ENCODE peak calls at places on chromosomes 2 and 18, in nine cellular contexts. I is body of pancreas, P is neural progenitor cell, L is upper lobe of right lung, Y is MM.1S, A is GM12878, R is Peyer's patch, B is foreskin keratinocyte, J is tibial artery. V is an unnamed sample.

GRCh38 chr2:19733951-19734425 is 167.8 kb downstream of the TTC32 start:
- DNase-seq in J (no peak), Y (no peak), I (no peak), R (no peak), P (no peak), L (no peak), B (no peak), A (no peak), V (no peak)

GRCh38 chr2:200847939-200848338 is 16.5 kb downstream of the CLK1 start:
- DNase-seq in J (no peak), I (no peak), A (no peak), R (no peak), L (no peak), Y (no peak), B (no peak), P (no peak), V (no peak)

GRCh38 chr2:219496781-219497494 is 1.8 kb upstream of the GMPPA start:
- DNase-seq in B (peak; percentile 24), R (peak; percentile 50), P (peak; percentile 48), L (no peak), J (peak; percentile 40), Y (no peak), I (peak; percentile 13), A (no peak), V (no peak)

GRCh38 chr2:240463866-240464481 is 28.5 kb downstream of the GPC1 start:
- DNase-seq in R (peak; percentile 34), L (no peak), B (no peak), I (peak; percentile 1), A (no peak), P (no peak), Y (no peak), J (no peak), V (peak; percentile 2)

GRCh38 chr2:17617508-17617907 is 77.0 kb downstream of the VSNL1 start:
- DNase-seq in B (no peak), A (no peak), L (no peak), I (no peak), P (no peak), J (no peak), Y (no peak), R (no peak), V (no peak)

GRCh38 chr2:71303849-71304248 is 27.7 kb upstream of the ZNF638 start:
- DNase-seq in Y (no peak), I (no peak), J (no peak), L (no peak), P (no peak), A (no peak), B (peak; percentile 95), R (no peak), V (no peak)

GRCh38 chr18:48983793-48984437 is 33.1 kb upstream of the SMAD7 start:
- DNase-seq in L (no peak), B (no peak), Y (no peak), P (no peak), R (no peak), J (no peak), I (no peak), A (no peak), V (no peak)

GRCh38 chr2:150482667-150483260 is 4.7 kb downstream of the RND3 start:
- DNase-seq in L (no peak), P (no peak), B (peak; percentile 68), R (no peak), A (no peak), Y (no peak), I (no peak), J (no peak), V (no peak)

GRCh38 chr2:172473167-172473566 is 45.8 kb downstream of the ITGA6 start:
- DNase-seq in P (no peak), I (no peak), B (no peak), J (no peak), A (no peak), R (no peak), Y (no peak), L (no peak), V (no peak)

GRCh38 chr18:24142376-24142775 is 3.5 kb downstream of the CABYR start:
- DNase-seq in J (no peak), R (no peak), Y (no peak), L (no peak), P (no peak), B (no peak), I (no peak), A (no peak), V (no peak)

GRCh38 chr2:29323961-29324360 is 208.7 kb downstream of the CLIP4 start:
- DNase-seq in P (no peak), I (no peak), L (no peak), J (no peak), Y (no peak), B (no peak), A (no peak), R (no peak), V (no peak)

GRCh38 chr2:80185091-80185490 is 119.5 kb downstream of the LRRTM1 start:
- DNase-seq in Y (no peak), P (no peak), I (no peak), B (no peak), A (no peak), R (no peak), L (no peak), J (no peak), V (no peak)

GRCh38 chr2:127154396-127154795 is 47.4 kb upstream of the BIN1 start:
- DNase-seq in A (no peak), R (no peak), P (no peak), J (no peak), Y (no peak), B (no peak), I (no peak), L (no peak), V (no peak)

GRCh38 chr18:58140366-58141325 is 96.6 kb downstream of the NEDD4L start:
- DNase-seq in B (no peak), Y (no peak), R (no peak), J (no peak), A (no peak), P (no peak), I (peak; percentile 30), L (no peak), V (no peak)

GRCh38 chr18:58135806-58136331 is 91.8 kb downstream of the NEDD4L start:
- DNase-seq in Y (peak; percentile 68), A (peak; percentile 45), I (peak; percentile 65), R (peak; percentile 81), P (peak; percentile 80), J (peak; percentile 31), L (no peak), B (peak; percentile 47), V (peak; percentile 68)

GRCh38 chr18:58136865-58137264 is 92.8 kb downstream of the NEDD4L start:
- DNase-seq in J (no peak), B (no peak), P (no peak), I (no peak), R (no peak), Y (no peak), L (no peak), A (no peak), V (no peak)

GRCh38 chr18:58143391-58143790 is 99.4 kb downstream of the NEDD4L start:
- DNase-seq in I (no peak), J (no peak), B (no peak), P (no peak), A (no peak), Y (no peak), L (no peak), R (no peak), V (peak; percentile 67)

GRCh38 chr18:58139627-58140026 is 95.6 kb downstream of the NEDD4L start:
- DNase-seq in I (no peak), J (no peak), Y (no peak), P (no peak), B (no peak), R (no peak), L (no peak), A (no peak), V (no peak)
- TF ChIP-seq CTCF in I (no peak), J (no peak), Y (no peak), P (no peak), B (no peak), R (no peak), L (no peak), A (no peak), V (no peak)

DNA sequence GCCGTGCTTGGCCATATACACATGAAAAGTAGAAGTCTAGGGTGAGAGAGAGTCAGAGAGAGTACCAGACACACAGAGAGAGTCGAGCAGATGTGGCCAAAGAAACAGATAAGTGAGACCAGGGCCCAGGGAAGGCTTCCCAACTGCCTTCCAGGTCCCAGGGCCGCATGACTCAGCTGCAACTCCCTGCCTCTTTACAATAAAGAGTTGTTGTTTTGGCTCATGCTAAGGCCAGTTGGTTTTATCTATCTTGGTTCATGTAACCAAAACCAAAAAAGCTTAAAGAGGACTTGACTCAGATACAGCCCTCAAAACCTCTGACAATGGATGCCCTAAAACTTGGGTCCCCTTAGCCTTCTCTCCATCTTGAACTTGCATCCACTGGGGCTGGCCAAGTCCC is 36.9 kb downstream of the REEP1 start:
- DNase-seq in I (no peak), R (no peak), J (no peak), Y (no peak), B (no peak), L (peak; percentile 11), A (no peak), P (no peak), V (no peak)
- H3K4me1 ChIP-seq in I (peaks cover 8% of the 10 kb centered on the region), R (no peaks in the 10 kb centered on the region), J (no peaks in the 10 kb centered on the region), Y (no peaks in the 10 kb centered on the region), B (no peaks in the 10 kb centered on the region), L (peaks cover 14% of the 10 kb centered on the region), A (no peaks in the 10 kb centered on the region), P (peaks cover 23% of the 10 kb centered on the region), V (peaks cover 16% of the 10 kb centered on the region)

GRCh38 chr2:206396216-206396615 is 47.1 kb upstream of the ADAM23 start:
- DNase-seq in P (no peak), L (no peak), Y (no peak), J (no peak), I (no peak), B (no peak), R (no peak), A (no peak), V (no peak)

GRCh38 chr2:206389164-206389563 is 54.2 kb upstream of the ADAM23 start:
- DNase-seq in P (no peak), J (no peak), L (no peak), I (no peak), Y (no peak), R (no peak), A (no peak), B (no peak), V (no peak)

GRCh38 chr2:206390181-206390580 is 53.2 kb upstream of the ADAM23 start:
- DNase-seq in Y (no peak), A (no peak), R (no peak), L (no peak), J (no peak), I (no peak), B (no peak), P (no peak), V (no peak)

DNA sequence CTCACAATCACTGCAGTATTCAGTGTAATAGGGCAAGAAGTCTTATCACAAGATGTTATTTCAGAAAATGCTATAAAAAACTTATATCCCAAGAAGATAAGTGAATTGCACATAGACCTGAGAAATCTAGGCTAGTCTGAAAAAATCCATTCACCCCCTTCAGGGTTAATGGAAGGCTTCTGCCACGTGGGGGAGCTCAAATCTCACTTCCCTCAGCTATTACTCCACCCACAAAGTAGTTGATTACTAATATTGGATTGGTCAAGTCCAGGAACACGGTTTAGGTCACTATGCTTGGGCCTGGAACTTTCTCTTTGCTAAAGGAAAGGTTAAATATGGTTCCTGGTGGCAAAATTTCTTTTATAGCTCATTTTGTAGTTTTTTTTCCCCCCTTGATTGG is 51.2 kb upstream of the ADAM23 start:
- DNase-seq in I (no peak), A (no peak), R (peak; percentile 72), B (peak; percentile 34), J (no peak), L (no peak), P (peak; percentile 45), Y (peak; percentile 65), V (peak; percentile 46)
- TF ChIP-seq CTCF in I (no peak), A (peak; percentile 75), R (peak; percentile 76), B (peak; percentile 77), J (no peak), L (peak; percentile 29), P (peak; percentile 65), Y (peak; percentile 87), V (peak; percentile 57)

GRCh38 chr2:183881978-183882377 is 716.4 kb upstream of the ZNF804A start:
- DNase-seq in I (no peak), R (no peak), L (no peak), P (no peak), A (no peak), B (no peak), Y (no peak), J (no peak), V (no peak)
- H3K4me1 ChIP-seq in I (no peaks in the 10 kb centered on the region), R (no peaks in the 10 kb centered on the region), L (no peaks in the 10 kb centered on the region), P (no peaks in the 10 kb centered on the region), A (no peaks in the 10 kb centered on the region), B (no peaks in the 10 kb centered on the region), Y (no peaks in the 10 kb centered on the region), J (no peaks in the 10 kb centered on the region), V (no peaks in the 10 kb centered on the region)

V was measured in hepatocyte.